ENCODE peak calls at places on chromosomes 16 and 17, in five cellular contexts. D, G, L, A and C are unnamed samples.

GRCh38 chr16:21646091-21646490 is 6.3 kb downstream of the IGSF6 start:
- DNase-seq in G (no peak), L (no peak), A (no peak), D (no peak), C (no peak)

GRCh38 chr17:7889166-7889584 is 586 bp downstream of the CHD3 start:
- DNase-seq in L (peak), D (peak), G (peak), A (peak), C (no peak)

GRCh38 chr17:46167267-46167666 is 26.0 kb downstream of the KANSL1 start:
- DNase-seq in A (no peak), G (no peak), D (no peak), L (no peak), C (no peak)

GRCh38 chr17:38627957-38628356 is 22.2 kb upstream of the SRCIN1 start:
- DNase-seq in L (no peak), A (no peak), G (no peak), D (no peak), C (no peak)

GRCh38 chr16:5022521-5022920 is 11.2 kb downstream of the NAGPA start:
- DNase-seq in L (no peak), D (no peak), A (no peak), G (no peak), C (no peak)

GRCh38 chr16:84271866-84272265 is 22.8 kb upstream of the WFDC1 start:
- DNase-seq in A (no peak), D (no peak), L (no peak), G (no peak), C (peak)

GRCh38 chr17:3557768-3558583 is at the start of gene TRPV3:
- DNase-seq in D (no peak), G (peak), A (peak), L (no peak), C (no peak)

GRCh38 chr16:67184453-67185002 is 765 bp upstream of the MATCAP1 start:
- DNase-seq in D (no peak), A (no peak), L (no peak), G (no peak), C (no peak)

GRCh38 chr16:85425061-85425662 is 188.0 kb upstream of the GSE1 start:
- DNase-seq in A (no peak), L (peak), D (no peak), G (no peak), C (peak)

GRCh38 chr17:12180644-12181261 is 160.1 kb downstream of the MAP2K4 start:
- DNase-seq in L (no peak), G (peak), A (no peak), D (peak), C (no peak)

GRCh38 chr17:42679001-42679491 is 2.3 kb upstream of the PLEKHH3 start:
- DNase-seq in G (peak), L (peak), D (no peak), A (peak), C (no peak)

GRCh38 chr17:14775761-14776492 is 475.0 kb downstream of the HS3ST3B1 start:
- DNase-seq in G (no peak), D (no peak), A (no peak), L (no peak), C (no peak)

GRCh38 chr16:10663146-10663545 is 31.6 kb downstream of the TEKT5 start:
- DNase-seq in G (no peak), D (no peak), A (no peak), L (no peak), C (no peak)

GRCh38 chr16:5046914-5047313 is 13.2 kb upstream of the NAGPA start:
- DNase-seq in G (no peak), A (no peak), L (no peak), D (no peak), C (peak)

GRCh38 chr17:15917021-15917438 is 27.9 kb upstream of the ADORA2B start:
- DNase-seq in G (no peak), A (no peak), D (no peak), L (no peak), C (no peak)

GRCh38 chr16:35258381-35258780 is 1799.0 kb downstream of the TP53TG3F start:
- DNase-seq in D (no peak), G (no peak), L (no peak), A (no peak), C (no peak)

GRCh38 chr17:2155482-2156051 is 100.7 kb downstream of the HIC1 start:
- DNase-seq in G (no peak), L (no peak), A (no peak), D (no peak), C (no peak)

GRCh38 chr17:59786536-59787319 is 79.3 kb downstream of the VMP1 start:
- DNase-seq in A (peak), D (peak), G (peak), L (no peak), C (no peak)

GRCh38 chr17:76199466-76199865 is 40.8 kb downstream of the RNF157 start:
- DNase-seq in D (no peak), L (no peak), G (no peak), A (no peak), C (no peak)

GRCh38 chr17:30556374-30557332 is 79.4 kb downstream of the GOSR1 start:
- DNase-seq in L (peak), G (no peak), D (no peak), A (peak), C (peak)

GRCh38 chr17:49523706-49524472 is 28.8 kb downstream of the NGFR start:
- DNase-seq in L (no peak), A (peak), D (no peak), G (no peak), C (peak)

GRCh38 chr17:59067756-59068155 is 38.9 kb downstream of the TRIM37 start:
- DNase-seq in A (no peak), L (no peak), D (no peak), G (peak), C (no peak)

GRCh38 chr17:49707246-49707607 is 537 bp downstream of the SLC35B1 start:
- DNase-seq in L (no peak), A (no peak), G (peak), D (no peak), C (no peak)

GRCh38 chr17:37147301-37147812 is 198.6 kb downstream of the AATF start:
- DNase-seq in G (peak), L (no peak), D (no peak), A (no peak), C (no peak)

GRCh38 chr16:23158114-23158513 is 8.9 kb upstream of the USP31 start:
- DNase-seq in G (no peak), A (no peak), L (no peak), D (no peak), C (no peak)

GRCh38 chr16:46897471-46897870 is 13.3 kb downstream of the GPT2 start:
- DNase-seq in L (no peak), A (no peak), G (no peak), D (no peak), C (no peak)

GRCh38 chr16:66135376-66135775 is 231.1 kb upstream of the CDH5 start:
- DNase-seq in L (no peak), G (no peak), A (no peak), D (no peak), C (no peak)

GRCh38 chr16:10262377-10263132 is 80.3 kb upstream of the GRIN2A start:
- DNase-seq in A (no peak), D (no peak), L (no peak), G (no peak), C (no peak)

GRCh38 chr17:40122944-40123810 is 1.4 kb downstream of the MSL1 start:
- DNase-seq in A (no peak), D (no peak), G (peak), L (peak), C (no peak)
- TF ChIP-seq CTCF in A (no peak), D (no peak), G (no peak), L (peak), C (no peak)

GRCh38 chr16:89489040-89489721 is 1.2 kb downstream of the ANKRD11 start:
- DNase-seq in D (peak), L (peak), G (peak), A (peak), C (no peak)

GRCh38 chr16:89491974-89492687 is 1.8 kb upstream of the ANKRD11 start:
- DNase-seq in L (no peak), D (no peak), A (no peak), G (no peak), C (no peak)

GRCh38 chr16:89489731-89490385 is 503 bp downstream of the ANKRD11 start:
- DNase-seq in L (peak), D (no peak), G (no peak), A (no peak), C (no peak)

GRCh38 chr16:89490386-89491237 is at the start of gene ANKRD11:
- DNase-seq in A (peak), G (peak), D (peak), L (peak), C (peak)

GRCh38 chr16:89491238-89491869 is 993 bp upstream of the ANKRD11 start:
- DNase-seq in L (no peak), D (no peak), A (no peak), G (peak), C (no peak)
- TF ChIP-seq CTCF in L (no peak), D (peak), A (no peak), G (no peak), C (peak)

GRCh38 chr16:49348408-49349176 is 25.0 kb upstream of the C16orf78 start:
- DNase-seq in A (no peak), G (peak), D (no peak), L (no peak), C (no peak)
- TF ChIP-seq CTCF in A (no peak), G (peak), D (no peak), L (no peak), C (peak)

GRCh38 chr17:21387616-21388015 is 11.5 kb downstream of the KCNJ12 start:
- DNase-seq in D (no peak), A (no peak), L (no peak), G (no peak), C (no peak)
- TF ChIP-seq CTCF in D (no peak), A (no peak), L (no peak), G (no peak), C (no peak)

DNA sequence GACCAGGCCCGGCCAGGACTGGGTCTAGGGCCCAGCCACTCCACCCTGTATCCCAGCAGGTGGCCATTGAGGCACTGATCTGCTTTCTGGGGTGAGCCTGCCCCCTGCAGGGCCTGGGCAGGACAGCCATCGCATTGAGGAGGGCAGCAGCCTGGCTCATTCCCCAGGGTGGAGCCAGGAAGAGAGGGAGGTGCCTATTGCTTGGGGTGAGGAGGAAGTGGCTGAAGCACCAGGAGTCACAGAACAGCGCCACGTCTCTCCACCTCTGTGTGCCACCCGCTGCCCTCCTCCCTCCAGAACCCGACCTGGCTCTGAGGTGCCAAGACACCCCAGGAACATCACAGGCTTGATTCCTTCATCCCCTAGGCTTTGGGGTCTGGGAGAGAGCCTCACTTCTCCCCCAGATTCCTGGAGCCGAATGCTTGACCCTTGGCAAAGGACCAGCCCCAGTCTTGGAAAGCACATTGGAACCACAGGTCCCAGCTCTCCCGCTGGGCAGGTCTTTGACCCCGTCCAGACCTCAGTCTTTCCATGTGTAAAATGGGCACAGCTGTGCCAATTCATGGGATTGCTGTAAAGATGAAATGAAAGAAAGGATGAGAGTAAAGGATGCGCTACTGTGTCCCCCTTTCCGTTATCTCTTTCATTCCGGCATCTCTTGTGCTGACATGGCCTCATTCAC is 7.2 kb upstream of the KRT36 start:
- DNase-seq in G (peak), A (peak), L (peak), D (peak), C (no peak)
- TF ChIP-seq CTCF in G (peak), A (no peak), L (peak), D (peak), C (peak)

GRCh38 chr16:64826374-64826773 is 295.5 kb downstream of the CDH11 start:
- DNase-seq in A (no peak), G (no peak), D (no peak), L (no peak), C (no peak)
- TF ChIP-seq CTCF in A (no peak), G (no peak), D (no peak), L (no peak), C (no peak)

GRCh38 chr17:81961087-81961514 is at the start of gene NOTUM:
- DNase-seq in A (no peak), G (no peak), D (no peak), L (no peak), C (no peak)
- TF ChIP-seq CTCF in A (no peak), G (no peak), D (peak), L (no peak), C (peak)

GRCh38 chr17:17415006-17415405 is 61.8 kb upstream of the MED9 start:
- DNase-seq in L (no peak), A (no peak), G (no peak), D (no peak), C (no peak)

GRCh38 chr17:17417718-17418151 is 59.1 kb upstream of the MED9 start:
- DNase-seq in D (no peak), A (no peak), G (no peak), L (no peak), C (no peak)

GRCh38 chr17:17414316-17414937 is 62.4 kb upstream of the MED9 start:
- DNase-seq in L (no peak), A (no peak), G (no peak), D (no peak), C (no peak)

GRCh38 chr17:17416007-17416399 is 60.8 kb upstream of the MED9 start:
- DNase-seq in L (no peak), D (no peak), A (no peak), G (peak), C (no peak)

GRCh38 chr17:17416400-17417360 is 60.1 kb upstream of the MED9 start:
- DNase-seq in D (no peak), G (no peak), L (peak), A (peak), C (no peak)
- TF ChIP-seq CTCF in D (no peak), G (no peak), L (no peak), A (no peak), C (no peak)